ENCODE peak calls at places on chromosomes 12 and 14, in eight cellular contexts. D is IMR-90, M is lower lobe of right lung, W is kidney, G is cardiac muscle cell, Y is fibroblast of lung, P is PC-3, N is HepG2. C is an unnamed sample.
A peak's percentile ranks its signal among the peaks of the same experiment; 100 is the strongest.

GRCh38 chr12:12396727-12397126 is 39.8 kb downstream of the BORCS5 start:
- DNase-seq in D (no peak), M (no peak), W (no peak), G (no peak), Y (no peak), P (no peak), N (no peak), C (no peak)

GRCh38 chr12:92044435-92044834 is 101.2 kb downstream of the BTG1 start:
- DNase-seq in D (no peak), M (no peak), W (no peak), G (no peak), Y (no peak), P (peak; percentile 47), N (no peak), C (no peak)

GRCh38 chr12:79267580-79267979 is 403.0 kb downstream of the SYT1 start:
- DNase-seq in D (no peak), M (no peak), W (no peak), G (no peak), Y (no peak), P (no peak), N (no peak), C (no peak)

GRCh38 chr14:91108941-91109611 is 4.8 kb upstream of the DGLUCY start:
- DNase-seq in D (no peak), M (peak; percentile 53), W (peak; percentile 71), G (no peak), Y (no peak), P (peak; percentile 35), N (no peak), C (no peak)

GRCh38 chr12:53625373-53625945 is 723 bp downstream of the ATF7 start:
- DNase-seq in D (no peak), M (no peak), W (no peak), G (no peak), Y (no peak), P (no peak), N (no peak), C (no peak)

GRCh38 chr12:53298154-53298553 is 1.3 kb upstream of the MYG1 start:
- DNase-seq in D (peak; percentile 97), M (no peak), W (no peak), G (no peak), Y (peak; percentile 67), P (peak; percentile 74), N (no peak), C (no peak)

GRCh38 chr12:83321971-83322370 is 635.3 kb downstream of the TMTC2 start:
- DNase-seq in D (no peak), M (no peak), W (no peak), G (no peak), Y (no peak), P (no peak), N (no peak), C (no peak)

GRCh38 chr14:100842799-100843198 is 16.9 kb downstream of the MEG3 start:
- DNase-seq in D (peak; percentile 95), M (peak; percentile 10), W (peak; percentile 45), G (no peak), Y (peak; percentile 87), P (no peak), N (no peak), C (no peak)

GRCh38 chr12:54019924-54020586 is 8.2 kb upstream of the HOXC6 start:
- DNase-seq in D (no peak), M (no peak), W (peak; percentile 37), G (peak; percentile 63), Y (no peak), P (no peak), N (no peak), C (no peak)

GRCh38 chr12:32566663-32567634 is 112.2 kb upstream of the DNM1L start:
- DNase-seq in D (peak; percentile 10), M (no peak), W (no peak), G (no peak), Y (no peak), P (no peak), N (no peak), C (no peak)

GRCh38 chr12:122593910-122594309 is 66.9 kb downstream of the KNTC1 start:
- DNase-seq in D (no peak), M (no peak), W (no peak), G (no peak), Y (no peak), P (no peak), N (no peak), C (no peak)

GRCh38 chr12:130965668-130966067 is 12.0 kb downstream of the ADGRD1 start:
- DNase-seq in D (no peak), M (no peak), W (no peak), G (no peak), Y (peak; percentile 12), P (no peak), N (no peak), C (peak; percentile 12)

GRCh38 chr14:65860956-65861631 is 448.6 kb downstream of the FUT8 start:
- DNase-seq in D (no peak), M (no peak), W (no peak), G (no peak), Y (no peak), P (no peak), N (no peak), C (no peak)

GRCh38 chr12:34598851-34599529 is 576.7 kb downstream of the ALG10 start:
- DNase-seq in D (no peak), M (peak; percentile 24), W (peak; percentile 32), G (no peak), Y (no peak), P (no peak), N (no peak), C (no peak)

GRCh38 chr12:10618338-10618987 is 5.1 kb upstream of the MAGOHB start:
- DNase-seq in D (peak; percentile 88), M (no peak), W (no peak), G (no peak), Y (peak; percentile 77), P (peak; percentile 85), N (no peak), C (peak; percentile 70)

GRCh38 chr12:570949-571794 is 92.1 kb downstream of the NINJ2 start:
- DNase-seq in D (peak; percentile 80), M (peak; percentile 60), W (peak; percentile 85), G (no peak), Y (peak; percentile 87), P (peak; percentile 85), N (peak; percentile 58), C (peak; percentile 76)

GRCh38 chr12:104825408-104825807 is 132.7 kb downstream of the SLC41A2 start:
- DNase-seq in D (peak; percentile 6), M (no peak), W (no peak), G (no peak), Y (peak; percentile 18), P (peak; percentile 70), N (no peak), C (no peak)
- TF ChIP-seq CTCF in D (peak; percentile 45), M (peak; percentile 11), W (no peak), G (peak; percentile 16), Y (peak; percentile 28), P (peak; percentile 89), N (no peak), C (no peak)

GRCh38 chr12:15632708-15633107 is 156.5 kb downstream of the EPS8 start:
- DNase-seq in D (no peak), M (no peak), W (no peak), G (no peak), Y (no peak), P (no peak), N (no peak), C (no peak)

GRCh38 chr12:15634010-15634676 is 155.0 kb downstream of the EPS8 start:
- DNase-seq in D (peak; percentile 70), M (no peak), W (no peak), G (no peak), Y (peak; percentile 76), P (no peak), N (no peak), C (no peak)

GRCh38 chr12:15631007-15631715 is 158.0 kb downstream of the EPS8 start:
- DNase-seq in D (no peak), M (no peak), W (no peak), G (no peak), Y (no peak), P (no peak), N (no peak), C (no peak)

GRCh38 chr12:15636060-15636890 is 152.9 kb downstream of the EPS8 start:
- DNase-seq in D (no peak), M (no peak), W (no peak), G (no peak), Y (no peak), P (peak; percentile 33), N (no peak), C (no peak)

GRCh38 chr12:15633201-15633600 is 156.0 kb downstream of the EPS8 start:
- DNase-seq in D (no peak), M (no peak), W (no peak), G (no peak), Y (peak; percentile 61), P (no peak), N (no peak), C (no peak)
- H3K27ac ChIP-seq in D (no peak overlapping the region), M (no peak overlapping the region), W (peak overlapping the region; percentile 73), G (no peak overlapping the region), Y (no peak overlapping the region), P (peak overlapping the region; percentile 47), N (no peak overlapping the region), C (no peak overlapping the region)

GRCh38 chr14:33570717-33571058 is 380.2 kb downstream of the EGLN3 start:
- DNase-seq in D (no peak), M (no peak), W (no peak), G (no peak), Y (no peak), P (no peak), N (no peak), C (no peak)

GRCh38 chr14:33567736-33568124 is 383.1 kb downstream of the EGLN3 start:
- DNase-seq in D (no peak), M (no peak), W (no peak), G (no peak), Y (peak; percentile 15), P (peak; percentile 28), N (no peak), C (no peak)

GRCh38 chr14:33567003-33567735 is 383.7 kb downstream of the EGLN3 start:
- DNase-seq in D (no peak), M (no peak), W (no peak), G (no peak), Y (no peak), P (peak; percentile 21), N (peak; percentile 76), C (no peak)

GRCh38 chr14:33569844-33570716 is 380.8 kb downstream of the EGLN3 start:
- DNase-seq in D (no peak), M (no peak), W (no peak), G (no peak), Y (peak; percentile 44), P (peak; percentile 73), N (no peak), C (peak; percentile 14)

DNA sequence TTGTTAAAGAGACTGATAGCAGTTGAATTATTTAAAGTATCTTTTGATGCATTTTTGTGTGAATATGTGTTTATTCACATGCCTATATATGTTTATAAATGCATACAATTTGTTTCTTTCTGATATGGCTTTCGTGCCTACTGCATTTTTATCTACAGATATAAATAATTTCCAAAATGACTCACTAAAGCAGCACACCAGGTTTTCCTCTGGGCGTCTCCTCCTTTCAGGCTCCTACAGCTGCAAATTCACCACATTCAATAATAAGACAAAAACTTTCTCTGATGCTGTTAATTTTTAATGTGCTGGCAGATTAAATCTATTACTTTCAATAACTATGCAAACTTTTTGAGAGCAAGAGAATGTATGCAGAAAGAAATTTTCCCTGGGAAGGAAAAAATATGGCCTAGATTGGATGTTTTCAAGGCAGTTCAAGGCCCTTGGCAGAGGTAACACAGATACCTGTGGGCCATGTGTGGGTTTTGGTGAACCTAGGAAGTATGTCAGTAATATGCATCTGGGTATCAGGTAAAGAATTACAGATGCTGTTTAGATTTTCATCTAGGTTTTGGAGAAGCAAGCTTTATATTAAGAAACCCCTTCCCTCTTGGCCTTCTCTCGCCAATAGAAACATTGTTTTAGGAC is 381.8 kb downstream of the EGLN3 start:
- DNase-seq in D (no peak), M (no peak), W (no peak), G (no peak), Y (peak; percentile 20), P (peak; percentile 56), N (no peak), C (peak; percentile 35)
- TF ChIP-seq CTCF in D (no peak), M (no peak), W (no peak), G (no peak), Y (no peak), P (no peak), N (no peak), C (no peak)

GRCh38 chr12:99026332-99027116 is 381.4 kb downstream of the APAF1 start:
- DNase-seq in D (no peak), M (no peak), W (no peak), G (no peak), Y (no peak), P (no peak), N (no peak), C (no peak)
- H3K27ac ChIP-seq in D (no peak overlapping the region), M (no peak overlapping the region), W (no peak overlapping the region), G (no peak overlapping the region), Y (no peak overlapping the region), P (no peak overlapping the region), N (no peak overlapping the region), C (no peak overlapping the region)